ENCODE peak calls at places on chromosome 12, in six cellular contexts. A is mucosa of descending colon, Q is gastrocnemius medialis, E is prostate gland, C is neural crest cell, Z is fibroblast of the aortic adventitia. F is an unnamed sample.

GRCh38 chr12:44972746-44973421 is 78.0 kb downstream of the DBX2 start:
- DNase-seq in A (no peak), Q (no peak), E (no peak), C (peak), Z (peak), F (peak)

GRCh38 chr12:82714427-82714826 is 27.7 kb downstream of the TMTC2 start:
- DNase-seq in A (no peak), Q (no peak), E (no peak), C (no peak), Z (no peak), F (no peak)

GRCh38 chr12:50572760-50573159 is 68.0 kb downstream of the DIP2B start:
- DNase-seq in A (no peak), Q (no peak), E (peak), C (no peak), Z (no peak), F (no peak)

GRCh38 chr12:62133440-62133839 is 126.8 kb upstream of the USP15 start:
- DNase-seq in A (no peak), Q (no peak), E (no peak), C (no peak), Z (no peak), F (no peak)

GRCh38 chr12:105485321-105485910 is 154.9 kb downstream of the C12orf75 start:
- DNase-seq in A (no peak), Q (peak), E (no peak), C (no peak), Z (peak), F (peak)

GRCh38 chr12:107853479-107853878 is 79.0 kb downstream of the ASCL4 start:
- DNase-seq in A (no peak), Q (no peak), E (no peak), C (no peak), Z (no peak), F (no peak)

GRCh38 chr12:120841525-120841924 is 62.6 kb downstream of the SPPL3 start:
- DNase-seq in A (no peak), Q (no peak), E (no peak), C (no peak), Z (no peak), F (no peak)

GRCh38 chr12:45349911-45350310 is 134.0 kb downstream of the ANO6 start:
- DNase-seq in A (no peak), Q (no peak), E (no peak), C (no peak), Z (no peak), F (peak)

GRCh38 chr12:12979731-12980259 is 20.3 kb downstream of the HEBP1 start:
- DNase-seq in A (no peak), Q (no peak), E (no peak), C (no peak), Z (peak), F (peak)

GRCh38 chr12:111624540-111624939 is 25.4 kb upstream of the ATXN2 start:
- DNase-seq in A (no peak), Q (no peak), E (no peak), C (no peak), Z (no peak), F (no peak)

GRCh38 chr12:19436931-19437330 is 2.4 kb upstream of the AEBP2 start:
- DNase-seq in A (no peak), Q (no peak), E (no peak), C (no peak), Z (no peak), F (no peak)

GRCh38 chr12:50728841-50729240 is 35.1 kb upstream of the ATF1 start:
- DNase-seq in A (no peak), Q (no peak), E (no peak), C (no peak), Z (no peak), F (no peak)

DNA sequence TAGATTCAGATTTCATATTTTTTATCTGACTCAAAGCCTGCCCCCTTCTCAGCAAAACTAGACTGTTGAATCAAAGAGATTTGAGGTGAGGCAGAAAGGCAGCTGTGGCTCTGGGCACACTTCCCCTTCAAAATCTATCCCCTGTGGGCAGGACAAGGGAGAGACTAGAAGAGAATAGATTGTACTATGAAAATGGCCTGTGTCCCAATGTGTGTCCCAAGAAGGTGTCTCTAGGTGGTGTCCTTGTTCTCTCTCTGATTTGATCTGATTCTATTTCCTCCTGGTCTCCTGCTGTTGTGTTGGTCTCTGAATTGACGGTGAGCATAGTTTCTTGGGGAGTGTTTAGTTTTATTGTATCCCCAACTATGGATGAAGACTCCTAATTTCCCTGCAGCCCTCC is 565.8 kb upstream of the ATP2B1 start:
- DNase-seq in A (no peak), Q (no peak), E (no peak), C (no peak), Z (no peak), F (no peak)
- TF ChIP-seq CTCF in A (no peak), Q (no peak), E (no peak), C (no peak), Z (no peak), F (peak)

DNA sequence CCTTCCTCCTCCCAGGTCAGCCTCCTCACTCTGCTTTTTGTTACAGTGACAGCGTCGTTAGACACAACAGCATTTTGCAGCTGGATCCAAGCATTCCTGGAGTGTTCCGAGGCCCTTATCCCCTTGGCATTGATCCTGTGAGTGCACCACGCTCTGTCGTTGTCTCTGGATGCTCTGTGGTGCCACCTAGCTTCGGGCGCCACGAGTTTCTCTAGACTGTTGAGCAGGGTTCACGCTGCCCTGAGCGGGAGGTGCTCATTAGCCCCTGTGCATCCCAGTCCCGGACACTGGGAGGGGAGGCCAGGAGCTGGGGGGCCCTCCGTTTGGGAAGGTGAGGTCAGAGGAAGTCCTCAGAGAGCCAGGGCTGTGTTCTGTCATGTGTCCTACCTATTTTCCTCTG is 17.3 kb upstream of the DNAH10 start:
- DNase-seq in A (no peak), Q (no peak), E (no peak), C (no peak), Z (no peak), F (peak)
- TF ChIP-seq CTCF in A (no peak), Q (no peak), E (no peak), C (no peak), Z (no peak), F (peak)

DNA sequence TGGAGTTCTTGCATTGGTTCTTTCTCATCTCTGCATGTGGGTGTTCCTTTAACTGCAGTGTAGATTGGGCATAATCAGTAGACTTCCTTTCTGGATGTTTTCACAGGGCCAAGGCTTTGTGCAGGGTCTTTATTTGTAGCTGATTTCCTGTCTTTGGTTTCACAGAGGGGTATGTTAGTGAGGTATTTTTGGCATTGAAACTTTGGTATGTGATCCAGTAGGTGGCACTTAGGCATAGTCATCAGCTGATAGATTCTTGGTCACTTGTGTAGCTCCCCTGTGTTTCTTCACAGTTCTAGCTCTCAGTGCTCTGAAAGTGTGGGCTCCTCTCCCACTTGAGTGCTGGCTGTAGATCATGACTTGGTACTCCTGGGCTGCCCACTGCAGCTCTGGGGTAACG is 52.7 kb upstream of the LMO3 start:
- DNase-seq in A (no peak), Q (no peak), E (no peak), C (no peak), Z (no peak), F (no peak)
- TF ChIP-seq CTCF in A (no peak), Q (no peak), E (no peak), C (no peak), Z (no peak), F (no peak)

DNA sequence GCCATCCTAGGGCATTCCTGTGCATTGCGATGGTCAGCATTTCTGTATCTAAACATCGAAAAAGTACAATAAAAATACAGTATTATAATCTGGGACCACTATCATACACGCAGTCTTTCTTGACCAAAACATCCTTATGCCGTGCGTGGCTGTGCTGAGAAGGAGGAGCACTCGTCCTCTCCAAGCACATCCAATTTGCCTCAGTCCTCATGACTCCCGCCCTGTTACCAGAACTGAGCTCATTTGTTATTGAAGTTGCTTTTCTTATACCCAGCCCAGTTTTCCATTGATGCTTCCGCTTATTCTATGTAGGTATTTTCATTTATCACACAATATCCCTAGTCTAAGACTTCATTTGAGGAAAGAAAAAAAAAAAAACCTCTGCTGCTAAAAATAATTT is 237.0 kb upstream of the PLEKHG7 start:
- DNase-seq in A (no peak), Q (no peak), E (no peak), C (no peak), Z (no peak), F (no peak)
- TF ChIP-seq CTCF in A (no peak), Q (no peak), E (no peak), C (no peak), Z (no peak), F (no peak)